ENCODE peak calls at places on chromosomes 3 and 15, in seven cellular contexts. One of them, this sample, is unnamed.

GRCh38 chr3:23874359-23875120 is 42.2 kb downstream of the NKIRAS1 start:
- DNase-seq in transverse colon: no peak
- DNase-seq in A549: no peak
- DNase-seq in upper lobe of right lung: no peak
- DNase-seq in neural progenitor cell: no peak
- DNase-seq in heart right ventricle: no peak
- DNase-seq in naive thymus-derived CD4-positive, alpha-beta T cell: no peak
- DNase-seq in this sample: no peak

GRCh38 chr15:99054892-99055291 is 47.3 kb upstream of the PGPEP1L start:
- DNase-seq in transverse colon: no peak
- DNase-seq in A549: no peak
- DNase-seq in upper lobe of right lung: no peak
- DNase-seq in neural progenitor cell: no peak
- DNase-seq in heart right ventricle: no peak
- DNase-seq in naive thymus-derived CD4-positive, alpha-beta T cell: no peak
- DNase-seq in this sample: no peak

GRCh38 chr3:69882560-69882959 is 117.0 kb upstream of the SAMMSON start:
- DNase-seq in transverse colon: no peak
- DNase-seq in A549: no peak
- DNase-seq in upper lobe of right lung: no peak
- DNase-seq in neural progenitor cell: no peak
- DNase-seq in heart right ventricle: no peak
- DNase-seq in naive thymus-derived CD4-positive, alpha-beta T cell: no peak
- DNase-seq in this sample: no peak

GRCh38 chr3:153162513-153163348 is 705 bp downstream of the RAP2B start:
- DNase-seq in transverse colon: peak; percentile 43
- DNase-seq in A549: no peak
- DNase-seq in upper lobe of right lung: peak; percentile 70
- DNase-seq in neural progenitor cell: peak; percentile 71
- DNase-seq in heart right ventricle: peak; percentile 49
- DNase-seq in naive thymus-derived CD4-positive, alpha-beta T cell: peak; percentile 20
- DNase-seq in this sample: peak; percentile 49

GRCh38 chr15:81337713-81338157 is 13.8 kb upstream of the STARD5 start:
- DNase-seq in transverse colon: no peak
- DNase-seq in A549: no peak
- DNase-seq in upper lobe of right lung: no peak
- DNase-seq in neural progenitor cell: no peak
- DNase-seq in heart right ventricle: no peak
- DNase-seq in naive thymus-derived CD4-positive, alpha-beta T cell: no peak
- DNase-seq in this sample: no peak

GRCh38 chr3:195441971-195442572 is 748 bp downstream of the ACAP2 start:
- DNase-seq in transverse colon: peak; percentile 50
- DNase-seq in A549: peak; percentile 14
- DNase-seq in upper lobe of right lung: peak; percentile 73
- DNase-seq in neural progenitor cell: peak; percentile 63
- DNase-seq in heart right ventricle: peak; percentile 44
- DNase-seq in naive thymus-derived CD4-positive, alpha-beta T cell: peak; percentile 31
- DNase-seq in this sample: no peak

GRCh38 chr15:65406402-65407000 is 16.2 kb downstream of the IGDCC4 start:
- DNase-seq in transverse colon: no peak
- DNase-seq in A549: no peak
- DNase-seq in upper lobe of right lung: no peak
- DNase-seq in neural progenitor cell: no peak
- DNase-seq in heart right ventricle: no peak
- DNase-seq in naive thymus-derived CD4-positive, alpha-beta T cell: no peak
- DNase-seq in this sample: no peak

GRCh38 chr3:160400048-160400630 is 689 bp downstream of the SMC4 start:
- DNase-seq in transverse colon: peak; percentile 48
- DNase-seq in A549: no peak
- DNase-seq in upper lobe of right lung: peak; percentile 78
- DNase-seq in neural progenitor cell: peak; percentile 57
- DNase-seq in heart right ventricle: peak; percentile 42
- DNase-seq in naive thymus-derived CD4-positive, alpha-beta T cell: no peak
- DNase-seq in this sample: no peak

GRCh38 chr15:34358367-34358766 is 8.6 kb downstream of the LPCAT4 start:
- DNase-seq in transverse colon: no peak
- DNase-seq in A549: peak; percentile 82
- DNase-seq in upper lobe of right lung: no peak
- DNase-seq in neural progenitor cell: no peak
- DNase-seq in heart right ventricle: no peak
- DNase-seq in naive thymus-derived CD4-positive, alpha-beta T cell: no peak
- DNase-seq in this sample: no peak

GRCh38 chr3:86830566-86830965 is 160.4 kb downstream of the VGLL3 start:
- DNase-seq in transverse colon: no peak
- DNase-seq in A549: no peak
- DNase-seq in upper lobe of right lung: no peak
- DNase-seq in neural progenitor cell: no peak
- DNase-seq in heart right ventricle: no peak
- DNase-seq in naive thymus-derived CD4-positive, alpha-beta T cell: no peak
- DNase-seq in this sample: no peak

GRCh38 chr15:71562251-71562650 is 248.1 kb upstream of the NR2E3 start:
- DNase-seq in transverse colon: no peak
- DNase-seq in A549: no peak
- DNase-seq in upper lobe of right lung: no peak
- DNase-seq in neural progenitor cell: no peak
- DNase-seq in heart right ventricle: no peak
- DNase-seq in naive thymus-derived CD4-positive, alpha-beta T cell: no peak
- DNase-seq in this sample: no peak

GRCh38 chr3:125916376-125916978 is 52.5 kb upstream of the ROPN1B start:
- DNase-seq in transverse colon: peak; percentile 99
- DNase-seq in A549: peak; percentile 36
- DNase-seq in upper lobe of right lung: no peak
- DNase-seq in neural progenitor cell: peak; percentile 97
- DNase-seq in heart right ventricle: peak; percentile 99
- DNase-seq in naive thymus-derived CD4-positive, alpha-beta T cell: peak; percentile 91
- DNase-seq in this sample: peak; percentile 94

GRCh38 chr3:127367593-127367992 is 79.7 kb upstream of the PRR20G start:
- DNase-seq in transverse colon: no peak
- DNase-seq in A549: no peak
- DNase-seq in upper lobe of right lung: peak; percentile 46
- DNase-seq in neural progenitor cell: no peak
- DNase-seq in heart right ventricle: no peak
- DNase-seq in naive thymus-derived CD4-positive, alpha-beta T cell: no peak
- DNase-seq in this sample: no peak

GRCh38 chr3:11553436-11554235 is 90.1 kb downstream of the VGLL4 start:
- DNase-seq in transverse colon: no peak
- DNase-seq in A549: no peak
- DNase-seq in upper lobe of right lung: no peak
- DNase-seq in neural progenitor cell: no peak
- DNase-seq in heart right ventricle: peak; percentile 51
- DNase-seq in naive thymus-derived CD4-positive, alpha-beta T cell: no peak
- DNase-seq in this sample: no peak

GRCh38 chr3:107598926-107599754 is 76.4 kb downstream of the BBX start:
- DNase-seq in transverse colon: peak; percentile 62
- DNase-seq in A549: peak; percentile 33
- DNase-seq in upper lobe of right lung: no peak
- DNase-seq in neural progenitor cell: peak; percentile 44
- DNase-seq in heart right ventricle: peak; percentile 23
- DNase-seq in naive thymus-derived CD4-positive, alpha-beta T cell: no peak
- DNase-seq in this sample: no peak

GRCh38 chr15:29822685-29823459 is 604 bp upstream of the TJP1 start:
- DNase-seq in transverse colon: peak; percentile 72
- DNase-seq in A549: peak; percentile 65
- DNase-seq in upper lobe of right lung: peak; percentile 84
- DNase-seq in neural progenitor cell: peak; percentile 31
- DNase-seq in heart right ventricle: peak; percentile 70
- DNase-seq in naive thymus-derived CD4-positive, alpha-beta T cell: no peak
- DNase-seq in this sample: no peak

GRCh38 chr3:42497009-42497731 is 5.3 kb upstream of the VIPR1 start:
- DNase-seq in transverse colon: no peak
- DNase-seq in A549: peak; percentile 47
- DNase-seq in upper lobe of right lung: peak; percentile 48
- DNase-seq in neural progenitor cell: peak; percentile 79
- DNase-seq in heart right ventricle: no peak
- DNase-seq in naive thymus-derived CD4-positive, alpha-beta T cell: no peak
- DNase-seq in this sample: peak; percentile 51

GRCh38 chr3:48465531-48466378 is 19.2 kb downstream of the ATRIP start:
- DNase-seq in transverse colon: peak; percentile 95
- DNase-seq in A549: peak; percentile 97
- DNase-seq in upper lobe of right lung: peak; percentile 95
- DNase-seq in neural progenitor cell: peak; percentile 99
- DNase-seq in heart right ventricle: peak; percentile 93
- DNase-seq in naive thymus-derived CD4-positive, alpha-beta T cell: peak; percentile 64
- DNase-seq in this sample: peak; percentile 97
- H3K4me1 ChIP-seq in transverse colon: peaks cover 56% of the 10 kb centered on the region
- H3K4me1 ChIP-seq in A549: peaks cover 52% of the 10 kb centered on the region
- H3K4me1 ChIP-seq in upper lobe of right lung: peaks cover 49% of the 10 kb centered on the region
- H3K4me1 ChIP-seq in neural progenitor cell: peaks cover 13% of the 10 kb centered on the region
- H3K4me1 ChIP-seq in heart right ventricle: peaks cover 65% of the 10 kb centered on the region
- H3K4me1 ChIP-seq in naive thymus-derived CD4-positive, alpha-beta T cell: peaks cover 53% of the 10 kb centered on the region
- H3K4me1 ChIP-seq in this sample: peaks cover 22% of the 10 kb centered on the region

GRCh38 chr15:40386480-40386879 is 4.0 kb downstream of the KNSTRN start:
- DNase-seq in transverse colon: no peak
- DNase-seq in A549: no peak
- DNase-seq in upper lobe of right lung: no peak
- DNase-seq in neural progenitor cell: no peak
- DNase-seq in heart right ventricle: no peak
- DNase-seq in naive thymus-derived CD4-positive, alpha-beta T cell: no peak
- DNase-seq in this sample: no peak

GRCh38 chr15:40388941-40389823 is 6.7 kb downstream of the KNSTRN start:
- DNase-seq in transverse colon: no peak
- DNase-seq in A549: no peak
- DNase-seq in upper lobe of right lung: peak; percentile 72
- DNase-seq in neural progenitor cell: no peak
- DNase-seq in heart right ventricle: no peak
- DNase-seq in naive thymus-derived CD4-positive, alpha-beta T cell: no peak
- DNase-seq in this sample: no peak

GRCh38 chr15:40392986-40393948 is 10.7 kb downstream of the KNSTRN start:
- DNase-seq in transverse colon: no peak
- DNase-seq in A549: no peak
- DNase-seq in upper lobe of right lung: no peak
- DNase-seq in neural progenitor cell: no peak
- DNase-seq in heart right ventricle: no peak
- DNase-seq in naive thymus-derived CD4-positive, alpha-beta T cell: no peak
- DNase-seq in this sample: no peak

DNA sequence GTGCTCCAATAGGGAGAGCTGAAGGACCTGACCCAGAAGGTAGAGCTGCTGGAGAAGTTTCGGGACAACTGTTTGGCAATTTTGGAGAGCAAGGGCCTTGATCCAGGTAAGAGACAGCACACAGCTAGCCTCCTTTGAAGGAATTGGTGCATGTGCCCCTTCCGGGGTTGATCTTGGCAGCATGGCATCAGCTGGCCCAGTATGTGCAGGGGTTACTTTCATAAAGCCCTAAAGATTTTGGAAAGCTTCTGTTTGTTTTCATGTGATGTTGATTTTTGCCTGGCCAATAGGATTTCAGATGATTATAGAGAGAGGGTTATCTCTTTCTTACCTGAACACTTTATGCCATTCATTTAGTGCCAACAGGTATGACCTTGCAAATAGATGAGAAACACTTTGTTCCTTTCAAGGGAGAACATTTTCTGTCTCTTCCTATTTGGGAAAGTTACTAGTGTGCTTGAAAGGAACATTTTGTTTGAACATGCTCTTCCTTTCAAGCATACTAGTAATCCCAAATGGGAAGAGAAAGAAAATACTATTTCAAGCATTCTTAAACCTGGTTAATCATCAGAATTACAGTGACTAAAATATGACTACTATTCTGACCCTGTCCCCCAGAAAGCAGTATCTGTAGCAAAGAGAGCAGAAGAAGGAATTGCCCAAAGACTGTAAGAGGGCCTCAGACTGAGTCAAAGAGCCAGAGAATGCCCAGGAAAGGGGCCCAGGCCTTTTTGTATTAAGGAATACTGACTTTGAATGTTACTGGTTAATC is 7.5 kb downstream of the KNSTRN start:
- DNase-seq in transverse colon: no peak
- DNase-seq in A549: no peak
- DNase-seq in upper lobe of right lung: no peak
- DNase-seq in neural progenitor cell: no peak
- DNase-seq in heart right ventricle: no peak
- DNase-seq in naive thymus-derived CD4-positive, alpha-beta T cell: no peak
- DNase-seq in this sample: no peak
- H3K4me1 ChIP-seq in transverse colon: peaks cover 8% of the 10 kb centered on the region
- H3K4me1 ChIP-seq in A549: peaks cover 4% of the 10 kb centered on the region
- H3K4me1 ChIP-seq in upper lobe of right lung: peaks cover 15% of the 10 kb centered on the region
- H3K4me1 ChIP-seq in neural progenitor cell: peaks cover under 1% of the 10 kb centered on the region
- H3K4me1 ChIP-seq in heart right ventricle: no peaks in the 10 kb centered on the region
- H3K4me1 ChIP-seq in naive thymus-derived CD4-positive, alpha-beta T cell: no peaks in the 10 kb centered on the region
- H3K4me1 ChIP-seq in this sample: no peaks in the 10 kb centered on the region

DNA sequence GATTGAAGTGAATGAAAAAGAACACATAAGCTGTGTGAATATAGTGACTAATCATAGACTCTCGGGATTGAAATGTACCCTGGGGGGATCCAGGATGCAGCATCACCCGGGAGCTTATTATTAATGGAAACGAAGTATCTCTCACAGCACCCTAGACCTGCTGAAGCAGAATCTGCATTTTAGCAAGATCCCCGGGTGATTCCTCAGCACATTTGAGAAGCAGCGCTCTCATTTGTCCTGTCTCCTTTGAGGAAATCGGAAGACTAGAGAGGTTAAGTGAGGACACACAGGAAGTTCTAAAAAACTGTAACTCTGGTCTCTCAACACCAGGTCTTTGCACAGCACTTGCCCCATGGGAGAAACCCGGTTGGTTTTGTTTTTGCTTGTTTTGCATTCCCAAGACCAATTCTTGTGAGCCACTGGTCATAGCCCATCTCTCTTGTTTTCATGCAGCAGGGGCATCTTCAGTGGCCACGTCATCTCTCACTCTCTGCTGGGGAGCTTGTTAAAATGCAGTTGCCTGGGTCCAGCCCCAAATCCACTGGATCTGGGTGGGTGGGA is 30.2 kb downstream of the ZNF710 start:
- DNase-seq in transverse colon: peak; percentile 44
- DNase-seq in A549: no peak
- DNase-seq in upper lobe of right lung: peak; percentile 35
- DNase-seq in neural progenitor cell: no peak
- DNase-seq in heart right ventricle: no peak
- DNase-seq in naive thymus-derived CD4-positive, alpha-beta T cell: no peak
- DNase-seq in this sample: no peak
- H3K4me1 ChIP-seq in transverse colon: peaks cover 84% of the 10 kb centered on the region
- H3K4me1 ChIP-seq in A549: peaks cover 28% of the 10 kb centered on the region
- H3K4me1 ChIP-seq in upper lobe of right lung: peaks cover 42% of the 10 kb centered on the region
- H3K4me1 ChIP-seq in neural progenitor cell: peaks cover 34% of the 10 kb centered on the region
- H3K4me1 ChIP-seq in heart right ventricle: peaks cover 62% of the 10 kb centered on the region
- H3K4me1 ChIP-seq in naive thymus-derived CD4-positive, alpha-beta T cell: peaks cover 37% of the 10 kb centered on the region
- H3K4me1 ChIP-seq in this sample: peaks cover 21% of the 10 kb centered on the region

DNA sequence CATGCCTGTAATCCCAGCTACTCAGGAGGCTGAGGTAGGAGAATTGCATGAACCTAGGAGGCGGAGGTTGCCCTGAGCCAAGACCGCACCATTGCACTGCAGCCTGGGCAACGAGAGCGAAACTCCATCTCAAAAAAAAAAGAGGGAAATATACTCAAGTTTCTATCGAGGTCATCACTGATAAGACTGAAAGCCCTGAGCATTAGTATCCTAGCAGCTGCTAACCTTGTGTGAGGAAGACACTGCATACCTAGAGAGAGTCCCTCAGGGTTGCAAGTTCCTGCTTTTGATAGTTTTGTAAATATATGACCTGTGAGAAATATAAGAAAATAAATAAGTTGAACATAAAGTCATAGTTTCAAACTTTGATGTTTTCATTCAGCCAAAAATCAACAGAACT is 20.0 kb upstream of the USP3 start:
- DNase-seq in transverse colon: no peak
- DNase-seq in A549: no peak
- DNase-seq in upper lobe of right lung: no peak
- DNase-seq in neural progenitor cell: no peak
- DNase-seq in heart right ventricle: no peak
- DNase-seq in naive thymus-derived CD4-positive, alpha-beta T cell: no peak
- DNase-seq in this sample: no peak
- H3K4me1 ChIP-seq in transverse colon: peaks cover 43% of the 10 kb centered on the region
- H3K4me1 ChIP-seq in A549: peaks cover 74% of the 10 kb centered on the region
- H3K4me1 ChIP-seq in upper lobe of right lung: peaks cover 27% of the 10 kb centered on the region
- H3K4me1 ChIP-seq in neural progenitor cell: no peaks in the 10 kb centered on the region
- H3K4me1 ChIP-seq in heart right ventricle: peaks cover 14% of the 10 kb centered on the region
- H3K4me1 ChIP-seq in naive thymus-derived CD4-positive, alpha-beta T cell: peaks cover 69% of the 10 kb centered on the region
- H3K4me1 ChIP-seq in this sample: peaks cover 2% of the 10 kb centered on the region

GRCh38 chr3:150446470-150446977 is 38.4 kb downstream of the TSC22D2 start:
- DNase-seq in transverse colon: no peak
- DNase-seq in A549: no peak
- DNase-seq in upper lobe of right lung: no peak
- DNase-seq in neural progenitor cell: no peak
- DNase-seq in heart right ventricle: no peak
- DNase-seq in naive thymus-derived CD4-positive, alpha-beta T cell: no peak
- DNase-seq in this sample: no peak
- H3K4me1 ChIP-seq in transverse colon: peaks cover 49% of the 10 kb centered on the region
- H3K4me1 ChIP-seq in A549: peaks cover 60% of the 10 kb centered on the region
- H3K4me1 ChIP-seq in upper lobe of right lung: peaks cover 21% of the 10 kb centered on the region
- H3K4me1 ChIP-seq in neural progenitor cell: no peaks in the 10 kb centered on the region
- H3K4me1 ChIP-seq in heart right ventricle: peaks cover 66% of the 10 kb centered on the region
- H3K4me1 ChIP-seq in naive thymus-derived CD4-positive, alpha-beta T cell: peaks cover 4% of the 10 kb centered on the region
- H3K4me1 ChIP-seq in this sample: no peaks in the 10 kb centered on the region

This sample was measured in neuronal stem cell.